ENCODE peak calls at places on chromosome 6, in four cellular contexts. Q, C, F and K are unnamed samples.

GRCh38 chr6:12483712-12484111 is 193.6 kb downstream of the EDN1 start:
- DNase-seq in Q (no peak), F (no peak), C (peak; percentile 64), K (no peak)

GRCh38 chr6:143695106-143696059 is 17.6 kb downstream of the PHACTR2 start:
- DNase-seq in F (no peak), C (no peak), Q (no peak), K (peak; percentile 41)

GRCh38 chr6:150004101-150004782 is 21.1 kb downstream of the RAET1L start:
- DNase-seq in C (no peak), Q (no peak), F (no peak), K (no peak)

GRCh38 chr6:26554669-26555504 is 16.7 kb downstream of the HMGN4 start:
- DNase-seq in F (no peak), C (no peak), Q (no peak), K (no peak)

GRCh38 chr6:100447900-100448700 is 16.6 kb downstream of the SIM1 start:
- DNase-seq in C (no peak), Q (no peak), F (no peak), K (no peak)

GRCh38 chr6:166465671-166466087 is 82.9 kb upstream of the MPC1 start:
- DNase-seq in Q (no peak), C (no peak), F (no peak), K (peak; percentile 63)

GRCh38 chr6:152642578-152643375 is 5.6 kb upstream of the SYNE1 start:
- DNase-seq in F (peak; percentile 5), C (no peak), Q (peak; percentile 61), K (peak; percentile 61)

GRCh38 chr6:132023490-132023889 is 72.3 kb upstream of the CCN2 start:
- DNase-seq in F (no peak), Q (no peak), C (no peak), K (no peak)

GRCh38 chr6:2653369-2654032 is 97.2 kb downstream of the MYLK4 start:
- DNase-seq in F (no peak), C (no peak), Q (no peak), K (no peak)

GRCh38 chr6:122817766-122818165 is 28.7 kb downstream of the SMPDL3A start:
- DNase-seq in F (no peak), C (no peak), Q (no peak), K (no peak)

GRCh38 chr6:94651239-94651638 is 926.1 kb upstream of the MANEA start:
- DNase-seq in Q (no peak), C (no peak), F (no peak), K (no peak)
- TF ChIP-seq TAF1 in Q (no peak), C (no peak), F (no peak), K (no peak)

GRCh38 chr6:35079311-35080000 is 61.7 kb downstream of the TCP11 start:
- DNase-seq in C (no peak), F (peak; percentile 15), Q (no peak), K (no peak)
- TF ChIP-seq TAF1 in C (no peak), F (no peak), Q (no peak), K (no peak)

GRCh38 chr6:32741203-32741960 is at the start of gene HLA-DQA2:
- DNase-seq in Q (no peak), F (no peak), C (no peak), K (no peak)
- TF ChIP-seq TAF1 in Q (no peak), F (no peak), C (no peak), K (no peak)

GRCh38 chr6:106334646-106335448 is 9.3 kb upstream of the ATG5 start:
- DNase-seq in C (no peak), Q (peak; percentile 23), F (peak; percentile 26), K (peak; percentile 60)
- TF ChIP-seq TAF1 in C (no peak), Q (no peak), F (no peak), K (no peak)

GRCh38 chr6:39453236-39453635 is 130.7 kb upstream of the KCNK16 start:
- DNase-seq in F (no peak), C (no peak), Q (no peak), K (no peak)
- TF ChIP-seq TAF1 in F (no peak), C (no peak), Q (no peak), K (no peak)

GRCh38 chr6:6333498-6333897 is 13.0 kb upstream of the F13A1 start:
- DNase-seq in Q (no peak), F (no peak), C (no peak), K (no peak)

GRCh38 chr6:6330407-6330806 is 9.9 kb upstream of the F13A1 start:
- DNase-seq in F (no peak), C (no peak), Q (no peak), K (no peak)

GRCh38 chr6:6331393-6331792 is 10.9 kb upstream of the F13A1 start:
- DNase-seq in Q (no peak), C (peak; percentile 95), F (no peak), K (no peak)

GRCh38 chr6:6332873-6333272 is 12.4 kb upstream of the F13A1 start:
- DNase-seq in F (no peak), Q (no peak), C (peak; percentile 76), K (no peak)

GRCh38 chr6:6332240-6332639 is 11.8 kb upstream of the F13A1 start:
- DNase-seq in Q (no peak), C (peak; percentile 95), F (no peak), K (no peak)
- TF ChIP-seq TAF1 in Q (no peak), C (no peak), F (no peak), K (no peak)

DNA sequence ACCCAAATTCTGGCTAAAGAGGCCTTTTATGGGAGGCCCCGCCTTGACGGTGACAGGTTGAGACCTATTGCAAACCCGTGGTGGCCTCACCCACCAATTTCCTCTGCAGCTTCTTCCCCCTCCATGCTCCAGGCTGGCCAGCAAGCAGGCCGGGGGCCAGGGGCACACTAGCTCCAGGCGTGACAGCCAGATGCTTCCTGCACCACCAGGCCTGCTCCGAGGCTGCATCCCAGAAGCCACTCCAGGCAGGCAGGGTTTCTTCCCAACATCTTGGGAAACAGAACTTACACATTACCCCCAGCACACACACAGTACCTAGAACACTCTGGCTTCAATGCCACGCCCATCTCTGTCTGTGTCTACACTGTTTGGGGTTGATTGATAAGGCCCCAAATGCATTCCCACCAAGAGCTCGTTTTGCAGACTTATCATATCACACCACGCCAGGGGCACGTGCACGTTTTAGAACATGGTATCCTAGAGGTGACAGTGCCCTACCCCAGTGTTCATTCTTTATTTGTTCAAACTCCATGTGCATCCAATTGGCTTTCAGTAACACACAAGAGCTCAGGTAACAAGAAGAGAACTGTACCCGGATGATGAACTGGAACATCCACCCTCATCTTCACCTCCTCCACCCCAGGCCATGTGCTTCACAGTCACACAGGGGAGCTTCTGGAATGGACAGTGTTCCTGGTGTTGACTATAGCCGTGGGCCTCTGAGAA is 221.4 kb upstream of the RREB1 start:
- DNase-seq in F (no peak), Q (no peak), C (no peak), K (no peak)
- TF ChIP-seq TAF1 in F (no peak), Q (no peak), C (no peak), K (no peak)

GRCh38 chr6:157218371-157219198 is 104.7 kb downstream of the TMEM242 start:
- DNase-seq in F (no peak), C (no peak), Q (no peak), K (no peak)
- TF ChIP-seq TAF1 in F (no peak), C (no peak), Q (no peak), K (no peak)

DNA sequence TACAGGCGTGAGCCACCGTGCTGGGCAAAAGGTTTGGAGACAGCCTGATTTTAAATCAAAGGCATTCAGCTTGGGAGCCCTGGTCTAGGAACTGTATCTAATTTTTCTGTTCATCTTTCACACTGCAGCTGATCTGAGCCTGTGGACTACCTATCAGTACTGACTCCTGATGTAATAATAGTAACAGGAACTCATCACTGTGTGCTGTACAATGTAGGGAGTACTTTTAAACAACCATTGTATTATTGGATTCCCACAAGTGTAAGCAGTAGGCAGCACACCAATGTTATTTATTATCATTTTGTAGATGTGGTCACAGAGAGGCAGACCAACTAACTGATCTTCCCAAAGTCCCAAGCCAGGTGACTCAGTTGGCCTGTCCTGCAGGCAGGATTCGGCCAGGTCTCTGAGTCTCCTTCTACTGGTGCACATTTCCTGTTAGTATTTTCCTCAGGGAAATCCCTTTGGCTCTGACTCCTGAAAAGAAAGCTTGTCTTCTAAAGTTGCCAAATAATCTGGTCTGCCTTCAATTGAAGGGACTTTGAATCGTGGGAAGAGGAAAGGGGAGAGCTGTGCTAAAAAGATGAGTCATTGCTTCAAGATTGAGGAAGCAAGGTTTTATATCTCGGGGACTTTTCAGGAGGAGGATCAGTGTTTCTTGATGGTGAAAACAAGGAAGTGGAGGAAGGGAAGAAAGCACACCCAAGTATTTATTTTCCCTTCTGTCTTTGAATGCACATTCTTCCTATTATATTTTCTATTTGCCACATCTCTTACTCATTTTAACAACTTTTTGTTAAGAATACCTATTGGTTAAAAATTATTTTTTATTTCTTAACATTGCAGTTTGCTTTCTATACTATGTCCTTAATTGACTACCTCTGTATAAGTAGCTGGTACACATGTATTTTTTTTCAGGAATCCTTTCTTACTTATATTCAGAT is 14.6 kb upstream of the IFNGR1 start:
- DNase-seq in F (no peak), Q (no peak), C (no peak), K (no peak)
- TF ChIP-seq TAF1 in F (no peak), Q (no peak), C (no peak), K (no peak)